ENCODE peak calls at places on chromosomes 6 and 20, in seven cellular contexts. R is H9, Q is H1, V is trophoblast cell, M is IMR-90, C is mesenchymal stem cell, Z is neuronal stem cell. F is an unnamed sample.

GRCh38 chr6:154410619-154411044 is 54.0 kb upstream of the IPCEF1 start:
- DNase-seq in M (peak), Z (no peak), V (no peak), R (no peak), Q (no peak), C (peak), F (peak)

GRCh38 chr20:10733122-10733521 is 59.3 kb upstream of the JAG1 start:
- DNase-seq in R (no peak), M (peak), V (no peak), Z (no peak), Q (no peak), C (no peak), F (no peak)

GRCh38 chr6:139872635-139873034 is 498.2 kb upstream of the CITED2 start:
- DNase-seq in V (no peak), Q (no peak), R (no peak), Z (no peak), C (no peak), M (no peak), F (no peak)

GRCh38 chr20:51871943-51872342 is 69.6 kb upstream of the SALL4 start:
- DNase-seq in V (no peak), Z (no peak), M (no peak), C (no peak), R (no peak), Q (no peak), F (no peak)

GRCh38 chr20:58538752-58539151 is 23.6 kb upstream of the APCDD1L start:
- DNase-seq in C (no peak), V (no peak), R (peak), Q (no peak), M (peak), Z (no peak), F (no peak)

GRCh38 chr6:170096191-170096802 is 194.6 kb downstream of the DLL1 start:
- DNase-seq in Z (no peak), C (no peak), R (peak), Q (no peak), M (no peak), V (no peak), F (no peak)

GRCh38 chr20:63735859-63736718 is at the start of gene LIME1:
- DNase-seq in C (no peak), R (peak), Q (no peak), V (no peak), M (no peak), Z (no peak), F (no peak)

GRCh38 chr6:112331306-112331705 is 15.8 kb upstream of the RFPL4B start:
- DNase-seq in M (no peak), V (no peak), R (no peak), C (no peak), Q (no peak), Z (no peak), F (no peak)

GRCh38 chr6:19013011-19013410 is 625.9 kb downstream of the RNF144B start:
- DNase-seq in R (no peak), Z (no peak), Q (no peak), C (no peak), M (no peak), V (no peak), F (no peak)

GRCh38 chr6:18207949-18208348 is 52.7 kb downstream of the KDM1B start:
- DNase-seq in Z (no peak), V (no peak), C (no peak), Q (no peak), M (no peak), R (no peak), F (no peak)

GRCh38 chr6:1670711-1671462 is 61.2 kb downstream of the FOXC1 start:
- DNase-seq in C (no peak), Z (peak), R (no peak), V (peak), M (peak), Q (no peak), F (peak)

GRCh38 chr20:32089637-32090330 is 19.7 kb upstream of the TM9SF4 start:
- DNase-seq in R (peak), Q (peak), M (no peak), V (no peak), C (no peak), Z (no peak), F (peak)

GRCh38 chr20:61510778-61511330 is 258.8 kb downstream of the CDH4 start:
- DNase-seq in Z (no peak), Q (no peak), C (no peak), M (no peak), R (no peak), V (no peak), F (peak)

GRCh38 chr6:36118550-36119107 is 11.7 kb upstream of the MAPK13 start:
- DNase-seq in M (no peak), Q (no peak), R (no peak), V (peak), Z (no peak), C (peak), F (no peak)

GRCh38 chr6:170345662-170346061 is 39.1 kb downstream of the FAM120B start:
- DNase-seq in Q (no peak), M (peak), C (peak), V (no peak), Z (no peak), R (no peak), F (no peak)

GRCh38 chr6:26170951-26171841 is 84.0 kb downstream of the HFE start:
- DNase-seq in Q (no peak), C (no peak), R (no peak), Z (no peak), V (no peak), M (no peak), F (no peak)

GRCh38 chr20:46361811-46362210 is 44.6 kb downstream of the ELMO2 start:
- DNase-seq in M (no peak), R (no peak), Z (no peak), V (no peak), Q (no peak), C (no peak), F (no peak)

GRCh38 chr20:46364670-46365482 is 41.5 kb downstream of the ELMO2 start:
- DNase-seq in Z (no peak), M (no peak), Q (no peak), C (peak), V (no peak), R (no peak), F (no peak)

GRCh38 chr20:46365483-46366215 is 40.8 kb downstream of the ELMO2 start:
- DNase-seq in V (no peak), C (no peak), M (no peak), Q (no peak), R (no peak), Z (no peak), F (no peak)

GRCh38 chr20:46362931-46363872 is 43.2 kb downstream of the ELMO2 start:
- DNase-seq in Z (no peak), M (no peak), C (no peak), R (no peak), Q (no peak), V (no peak), F (no peak)

GRCh38 chr20:46363874-46364669 is 42.3 kb downstream of the ELMO2 start:
- DNase-seq in M (peak), Q (no peak), V (peak), R (peak), Z (peak), C (peak), F (peak)
- H2BK120ac ChIP-seq in M (peak), Q (no peak), V (peak), R (no peak), Z (peak), C (peak), F (peak)

GRCh38 chr6:159203304-159204005 is 34.3 kb downstream of the FNDC1 start:
- DNase-seq in R (no peak), C (peak), M (peak), Q (no peak), V (no peak), Z (no peak), F (no peak)
- H3K9ac ChIP-seq in R (no peak), C (peak), M (no peak), Q (no peak), V (no peak), Z (no peak), F (no peak)

DNA sequence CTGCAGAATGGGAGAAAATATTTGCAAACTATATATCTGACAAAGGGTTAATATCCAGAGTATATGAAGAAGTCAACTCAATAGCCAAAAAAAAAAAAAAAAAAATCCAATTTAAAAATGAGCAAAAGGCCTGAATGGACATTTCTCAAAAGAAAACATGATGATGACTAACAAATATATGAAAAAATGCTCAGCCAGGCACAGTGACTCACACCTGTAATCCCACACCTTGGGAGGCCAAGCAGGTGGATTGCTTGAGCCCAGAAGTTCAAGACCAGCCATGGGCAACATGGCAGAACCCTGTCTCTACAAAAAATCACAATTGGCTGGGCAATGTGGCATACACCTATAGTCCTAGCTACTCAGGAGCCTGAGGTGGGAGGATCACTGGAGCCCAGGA is 2.1 kb upstream of the ECHDC1 start:
- DNase-seq in C (no peak), M (no peak), V (no peak), Z (no peak), R (no peak), Q (no peak), F (no peak)
- H2BK120ac ChIP-seq in C (no peak), M (no peak), V (no peak), Z (no peak), R (no peak), Q (no peak), F (no peak)

GRCh38 chr20:47487175-47487917 is 14.3 kb upstream of the NCOA3 start:
- DNase-seq in R (no peak), Q (no peak), M (peak), V (no peak), C (peak), Z (no peak), F (no peak)
- H3K9ac ChIP-seq in R (no peak), Q (no peak), M (no peak), V (no peak), C (peak), Z (no peak), F (no peak)